ENCODE peak calls at places on chromosomes 5 and 9, in eight cellular contexts. S, V, U, T, N, D, L and R are unnamed samples.

GRCh38 chr9:134628354-134628736 is 13.3 kb upstream of the COL5A1 start:
- DNase-seq in S (no peak), V (no peak), U (no peak), T (no peak), N (no peak), D (no peak), L (no peak), R (no peak)

GRCh38 chr5:132487095-132487428 is 3.5 kb downstream of the IRF1 start:
- DNase-seq in S (no peak), V (no peak), U (no peak), T (no peak), N (peak; percentile 22), D (peak; percentile 7), L (no peak), R (no peak)

GRCh38 chr9:107612136-107612535 is 122.6 kb upstream of the KLF4 start:
- DNase-seq in S (no peak), V (no peak), U (peak; percentile 52), T (peak; percentile 86), N (no peak), D (peak; percentile 21), L (peak; percentile 68), R (no peak)

GRCh38 chr5:61059499-61059898 is 102.8 kb downstream of the SMIM15 start:
- DNase-seq in S (no peak), V (no peak), U (no peak), T (no peak), N (no peak), D (no peak), L (no peak), R (no peak)

GRCh38 chr5:13574634-13575033 is 369.9 kb downstream of the DNAH5 start:
- DNase-seq in S (no peak), V (no peak), U (no peak), T (no peak), N (no peak), D (no peak), L (no peak), R (no peak)

GRCh38 chr9:21696411-21696865 is 106.0 kb upstream of the MTAP start:
- DNase-seq in S (peak; percentile 18), V (no peak), U (no peak), T (peak; percentile 15), N (no peak), D (no peak), L (no peak), R (no peak)

GRCh38 chr9:37798677-37799076 is 1.9 kb upstream of the DCAF10 start:
- DNase-seq in S (no peak), V (no peak), U (no peak), T (no peak), N (no peak), D (no peak), L (no peak), R (no peak)

GRCh38 chr5:180818275-180818674 is 15.7 kb upstream of the MGAT1 start:
- DNase-seq in S (no peak), V (no peak), U (no peak), T (no peak), N (no peak), D (no peak), L (no peak), R (no peak)

GRCh38 chr9:33263131-33263935 is 1.2 kb downstream of the BAG1 start:
- DNase-seq in S (peak; percentile 29), V (no peak), U (peak; percentile 38), T (no peak), N (no peak), D (peak; percentile 34), L (no peak), R (peak; percentile 51)

GRCh38 chr9:111356567-111357244 is 26.7 kb upstream of the OR2K2 start:
- DNase-seq in S (no peak), V (peak; percentile 94), U (peak; percentile 37), T (no peak), N (no peak), D (peak; percentile 36), L (no peak), R (no peak)

GRCh38 chr5:127136908-127137307 is 63.6 kb upstream of the C5orf63 start:
- DNase-seq in S (no peak), V (no peak), U (no peak), T (no peak), N (no peak), D (no peak), L (no peak), R (no peak)

GRCh38 chr5:179301796-179302195 is 43.5 kb downstream of the ADAMTS2 start:
- DNase-seq in S (no peak), V (no peak), U (no peak), T (no peak), N (no peak), D (no peak), L (peak; percentile 14), R (no peak)

GRCh38 chr9:87280421-87280820 is 217.2 kb upstream of the DAPK1 start:
- DNase-seq in S (no peak), V (peak; percentile 92), U (no peak), T (no peak), N (no peak), D (no peak), L (no peak), R (no peak)

GRCh38 chr5:159337291-159337974 is 7.1 kb upstream of the IL12B start:
- DNase-seq in S (no peak), V (peak; percentile 73), U (no peak), T (no peak), N (no peak), D (no peak), L (no peak), R (no peak)

GRCh38 chr5:78245126-78245525 is 49.4 kb downstream of the AP3B1 start:
- DNase-seq in S (no peak), V (no peak), U (peak; percentile 46), T (no peak), N (no peak), D (no peak), L (no peak), R (peak; percentile 65)

GRCh38 chr5:89988129-89988528 is 421.4 kb downstream of the CETN3 start:
- DNase-seq in S (no peak), V (no peak), U (no peak), T (no peak), N (no peak), D (no peak), L (no peak), R (no peak)

GRCh38 chr9:114813717-114814418 is 8.0 kb upstream of the TNFSF15 start:
- DNase-seq in S (no peak), V (no peak), U (no peak), T (no peak), N (no peak), D (no peak), L (no peak), R (no peak)

GRCh38 chr9:130846487-130847305 is 11.6 kb downstream of the ABL1 start:
- DNase-seq in S (peak; percentile 60), V (peak; percentile 80), U (no peak), T (peak; percentile 51), N (no peak), D (peak; percentile 68), L (peak; percentile 41), R (no peak)
- H3K4me1 ChIP-seq in S (peaks cover 40% of the 10 kb centered on the region), V (peaks cover 29% of the 10 kb centered on the region), U (peaks cover 46% of the 10 kb centered on the region), T (peaks cover 13% of the 10 kb centered on the region), N (peaks cover 13% of the 10 kb centered on the region), D (peaks cover 32% of the 10 kb centered on the region), L (peaks cover 46% of the 10 kb centered on the region), R (no peaks in the 10 kb centered on the region)

GRCh38 chr5:135194573-135195266 is 160.7 kb upstream of the PITX1 start:
- DNase-seq in S (no peak), V (peak; percentile 46), U (no peak), T (no peak), N (no peak), D (no peak), L (no peak), R (no peak)

GRCh38 chr5:135194126-135194488 is 160.1 kb upstream of the PITX1 start:
- DNase-seq in S (no peak), V (no peak), U (no peak), T (no peak), N (no peak), D (no peak), L (no peak), R (no peak)

GRCh38 chr5:135195267-135195603 is 161.2 kb upstream of the PITX1 start:
- DNase-seq in S (no peak), V (no peak), U (no peak), T (no peak), N (no peak), D (no peak), L (no peak), R (no peak)

GRCh38 chr5:135192351-135192750 is 158.3 kb upstream of the PITX1 start:
- DNase-seq in S (no peak), V (no peak), U (no peak), T (no peak), N (no peak), D (no peak), L (no peak), R (no peak)

GRCh38 chr5:135193213-135194125 is 159.4 kb upstream of the PITX1 start:
- DNase-seq in S (no peak), V (peak; percentile 89), U (peak; percentile 30), T (no peak), N (no peak), D (no peak), L (no peak), R (no peak)
- H3K27me3 ChIP-seq in S (no peaks in the 10 kb centered on the region), V (no peaks in the 10 kb centered on the region), U (peaks cover 5% of the 10 kb centered on the region), T (peaks cover 54% of the 10 kb centered on the region), N (peaks cover 21% of the 10 kb centered on the region), D (peaks cover 5% of the 10 kb centered on the region), L (peaks cover 58% of the 10 kb centered on the region), R (no peaks in the 10 kb centered on the region)

GRCh38 chr9:136900556-136900955 is 14.2 kb downstream of the TRAF2 start:
- DNase-seq in S (no peak), V (no peak), U (no peak), T (no peak), N (no peak), D (no peak), L (no peak), R (no peak)

GRCh38 chr9:136900988-136901515 is 14.7 kb downstream of the TRAF2 start:
- DNase-seq in S (no peak), V (no peak), U (no peak), T (no peak), N (no peak), D (no peak), L (no peak), R (no peak)

GRCh38 chr9:136901516-136902258 is 15.4 kb downstream of the TRAF2 start:
- DNase-seq in S (no peak), V (peak; percentile 45), U (peak; percentile 52), T (peak; percentile 41), N (no peak), D (no peak), L (no peak), R (peak; percentile 80)

GRCh38 chr9:136898483-136899100 is 12.3 kb downstream of the TRAF2 start:
- DNase-seq in S (no peak), V (no peak), U (no peak), T (no peak), N (no peak), D (no peak), L (no peak), R (no peak)

DNA sequence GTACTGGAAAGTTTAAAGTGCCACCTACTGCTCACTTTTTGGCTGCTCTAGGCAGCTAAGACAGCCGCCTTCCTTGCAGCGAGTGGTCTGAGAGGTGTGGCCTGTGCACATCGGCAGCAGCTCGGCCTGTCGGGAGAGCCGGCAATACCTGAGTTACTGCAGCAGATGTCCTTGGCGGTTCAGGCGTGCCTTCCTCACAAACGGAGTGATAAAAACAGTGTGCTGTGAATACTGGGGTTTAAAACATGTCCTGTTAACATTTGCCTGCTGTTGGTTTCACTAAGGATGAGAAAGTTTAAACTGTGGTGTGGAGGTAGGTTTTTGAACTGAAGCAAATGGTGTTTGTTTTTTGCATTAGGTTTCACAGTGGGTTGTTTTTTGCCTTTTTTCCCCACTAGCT is 12.9 kb downstream of the TRAF2 start:
- DNase-seq in S (no peak), V (no peak), U (no peak), T (no peak), N (no peak), D (no peak), L (no peak), R (peak; percentile 26)
- H3K36me3 ChIP-seq in S (peaks cover 18% of the 10 kb centered on the region), V (peaks cover 16% of the 10 kb centered on the region), U (no peaks in the 10 kb centered on the region), T (no peaks in the 10 kb centered on the region), N (no peaks in the 10 kb centered on the region), D (peaks cover 24% of the 10 kb centered on the region), L (peaks cover 40% of the 10 kb centered on the region), R (no peaks in the 10 kb centered on the region)

GRCh38 chr5:107553063-107553676 is 117.6 kb downstream of the EFNA5 start:
- DNase-seq in S (no peak), V (peak; percentile 15), U (no peak), T (peak; percentile 24), N (no peak), D (no peak), L (no peak), R (no peak)
- H3K4me1 ChIP-seq in S (peaks cover 28% of the 10 kb centered on the region), V (peaks cover 10% of the 10 kb centered on the region), U (peaks cover 10% of the 10 kb centered on the region), T (no peaks in the 10 kb centered on the region), N (no peaks in the 10 kb centered on the region), D (no peaks in the 10 kb centered on the region), L (peaks cover 4% of the 10 kb centered on the region), R (no peaks in the 10 kb centered on the region)